ENCODE peak calls at places on chromosomes 3 and 15, in eight cellular contexts. X is SK-N-SH; K is transverse colon; V is aorta; L is thoracic aorta; Z is CD8-positive, alpha-beta memory T cell; H is uterus; D is GM23248. P is an unnamed sample.
A peak's percentile ranks its signal among the peaks of the same experiment; 100 is the strongest.

GRCh38 chr3:146543461-146544012 is 870 bp downstream of the PLSCR1 start:
- DNase-seq in X (no peak), K (no peak), V (no peak), L (no peak), Z (no peak), H (peak; percentile 45), D (peak; percentile 65), P (no peak)

GRCh38 chr3:45962033-45962432 is 18.8 kb downstream of the CXCR6 start:
- DNase-seq in X (no peak), K (no peak), V (no peak), L (no peak), Z (no peak), H (no peak), D (no peak), P (no peak)

GRCh38 chr3:30750967-30751366 is 143.5 kb downstream of the GADL1 start:
- DNase-seq in X (no peak), K (no peak), V (no peak), L (no peak), Z (no peak), H (no peak), D (no peak), P (peak; percentile 17)

GRCh38 chr3:11005686-11006256 is 13.2 kb downstream of the SLC6A1 start:
- DNase-seq in X (no peak), K (no peak), V (no peak), L (no peak), Z (no peak), H (no peak), D (peak; percentile 13), P (no peak)

GRCh38 chr3:191387441-191388077 is 57.2 kb upstream of the UTS2B start:
- DNase-seq in X (no peak), K (no peak), V (no peak), L (no peak), Z (no peak), H (no peak), D (peak; percentile 11), P (no peak)

GRCh38 chr3:24963762-24964625 is 464.1 kb upstream of the RARB start:
- DNase-seq in X (peak; percentile 10), K (no peak), V (no peak), L (no peak), Z (no peak), H (no peak), D (peak; percentile 50), P (no peak)

GRCh38 chr3:10495003-10495402 is 10.4 kb downstream of the ATP2B2 start:
- DNase-seq in X (peak; percentile 44), K (no peak), V (no peak), L (no peak), Z (no peak), H (no peak), D (peak; percentile 36), P (peak; percentile 25)

GRCh38 chr3:71288269-71288930 is 295.1 kb downstream of the FOXP1 start:
- DNase-seq in X (no peak), K (no peak), V (no peak), L (no peak), Z (no peak), H (no peak), D (peak; percentile 18), P (no peak)

GRCh38 chr3:129525341-129525968 is 3.0 kb upstream of the RHO start:
- DNase-seq in X (no peak), K (no peak), V (no peak), L (no peak), Z (no peak), H (no peak), D (peak; percentile 90), P (no peak)

GRCh38 chr15:37136666-37137065 is 36.3 kb upstream of the MEIS2 start:
- DNase-seq in X (no peak), K (no peak), V (no peak), L (no peak), Z (no peak), H (no peak), D (peak; percentile 47), P (no peak)

GRCh38 chr3:10638466-10638865 is 133.1 kb upstream of the ATP2B2 start:
- DNase-seq in X (no peak), K (no peak), V (no peak), L (no peak), Z (no peak), H (no peak), D (no peak), P (no peak)

GRCh38 chr3:171199473-171199829 is 172.9 kb upstream of the SLC2A2 start:
- DNase-seq in X (no peak), K (no peak), V (no peak), L (no peak), Z (no peak), H (no peak), D (no peak), P (no peak)

GRCh38 chr3:101902041-101902440 is 52.7 kb downstream of the NFKBIZ start:
- DNase-seq in X (no peak), K (no peak), V (no peak), L (no peak), Z (no peak), H (no peak), D (peak; percentile 89), P (no peak)

GRCh38 chr3:47004369-47005211 is 25.1 kb downstream of the NBEAL2 start:
- DNase-seq in X (peak; percentile 21), K (no peak), V (peak; percentile 68), L (no peak), Z (no peak), H (peak; percentile 17), D (no peak), P (no peak)

GRCh38 chr15:87357608-87358007 is 898.9 kb downstream of the NTRK3 start:
- DNase-seq in X (no peak), K (no peak), V (no peak), L (no peak), Z (no peak), H (no peak), D (no peak), P (no peak)

GRCh38 chr3:172516318-172517214 is 6.7 kb downstream of the TNFSF10 start:
- DNase-seq in X (no peak), K (peak; percentile 75), V (no peak), L (no peak), Z (no peak), H (peak; percentile 42), D (peak; percentile 95), P (no peak)

GRCh38 chr15:81087121-81087520 is 46.9 kb upstream of the CFAP161 start:
- DNase-seq in X (no peak), K (no peak), V (no peak), L (no peak), Z (no peak), H (no peak), D (peak; percentile 68), P (no peak)

GRCh38 chr3:105355355-105356063 is 11.2 kb upstream of the ALCAM start:
- DNase-seq in X (peak; percentile 66), K (no peak), V (no peak), L (no peak), Z (no peak), H (no peak), D (peak; percentile 61), P (no peak)

GRCh38 chr3:191331443-191331842 is 1.1 kb upstream of the UTS2B start:
- DNase-seq in X (no peak), K (no peak), V (no peak), L (no peak), Z (no peak), H (no peak), D (peak; percentile 69), P (no peak)

GRCh38 chr15:82133251-82133650 is 87.4 kb upstream of the MEX3B start:
- DNase-seq in X (no peak), K (no peak), V (no peak), L (no peak), Z (no peak), H (no peak), D (peak; percentile 30), P (no peak)
- H3K4me1 ChIP-seq in X (peaks cover 28% of the 10 kb centered on the region), K (no peaks in the 10 kb centered on the region), V (no peaks in the 10 kb centered on the region), L (no peaks in the 10 kb centered on the region), Z (no peaks in the 10 kb centered on the region), H (no peaks in the 10 kb centered on the region), D (peaks cover 75% of the 10 kb centered on the region), P (no peaks in the 10 kb centered on the region)

GRCh38 chr3:148583793-148584192 is 113.9 kb upstream of the AGTR1 start:
- DNase-seq in X (no peak), K (no peak), V (no peak), L (no peak), Z (no peak), H (no peak), D (no peak), P (no peak)
- H3K4me1 ChIP-seq in X (no peaks in the 10 kb centered on the region), K (no peaks in the 10 kb centered on the region), V (peaks cover 2% of the 10 kb centered on the region), L (peaks cover 12% of the 10 kb centered on the region), Z (no peaks in the 10 kb centered on the region), H (no peaks in the 10 kb centered on the region), D (no peaks in the 10 kb centered on the region), P (no peaks in the 10 kb centered on the region)

GRCh38 chr15:54789377-54789776 is 407.4 kb downstream of the RSL24D1 start:
- DNase-seq in X (no peak), K (no peak), V (no peak), L (no peak), Z (no peak), H (no peak), D (no peak), P (no peak)
- H3K4me1 ChIP-seq in X (no peaks in the 10 kb centered on the region), K (no peaks in the 10 kb centered on the region), V (no peaks in the 10 kb centered on the region), L (peaks cover 8% of the 10 kb centered on the region), Z (no peaks in the 10 kb centered on the region), H (no peaks in the 10 kb centered on the region), D (no peaks in the 10 kb centered on the region), P (no peaks in the 10 kb centered on the region)

DNA sequence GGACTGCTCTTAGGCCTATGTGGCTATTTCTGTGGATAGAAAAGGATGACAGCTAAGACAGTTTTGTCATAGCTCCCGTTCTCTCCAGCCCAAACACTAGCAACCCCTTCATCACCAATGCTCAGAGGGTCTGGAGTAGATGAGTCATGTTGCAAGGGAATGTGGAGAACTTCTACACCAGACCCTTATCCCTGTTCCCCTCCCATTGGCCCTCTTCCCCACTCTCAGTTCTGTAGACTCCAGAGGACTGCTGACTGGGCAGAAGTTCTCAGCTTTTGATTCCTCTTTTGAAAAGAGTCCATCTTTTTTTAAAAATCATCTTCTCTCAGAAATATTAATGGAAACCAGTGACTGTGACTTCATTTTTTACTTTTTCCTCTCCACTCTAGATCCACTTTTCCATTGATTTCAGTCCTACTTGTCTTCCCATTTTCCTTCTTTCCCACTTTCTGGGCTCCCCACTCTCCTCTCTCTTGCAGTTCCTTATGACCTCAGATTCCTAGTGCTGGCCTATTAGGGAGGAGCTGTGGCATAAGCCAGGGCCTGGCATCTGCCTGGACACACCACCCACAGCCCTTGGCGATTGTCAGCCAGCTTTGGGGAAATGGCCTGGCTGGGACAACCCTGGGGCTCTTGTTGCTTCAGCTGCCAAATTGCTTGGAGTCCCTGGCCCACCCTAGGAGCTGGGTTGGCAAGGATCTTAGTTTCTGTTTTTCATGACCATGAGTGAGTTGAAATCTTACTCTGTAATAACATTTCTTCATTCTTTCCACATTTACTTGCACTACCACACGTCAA is 2.2 kb upstream of the MYZAP start:
- DNase-seq in X (no peak), K (no peak), V (no peak), L (no peak), Z (no peak), H (no peak), D (no peak), P (no peak)
- H3K4me1 ChIP-seq in X (peaks cover 5% of the 10 kb centered on the region), K (no peaks in the 10 kb centered on the region), V (no peaks in the 10 kb centered on the region), L (peaks cover 8% of the 10 kb centered on the region), Z (peaks cover 34% of the 10 kb centered on the region), H (peaks cover 7% of the 10 kb centered on the region), D (no peaks in the 10 kb centered on the region), P (peaks cover 8% of the 10 kb centered on the region)

GRCh38 chr3:1960506-1960905 is 138.2 kb upstream of the CNTN4 start:
- DNase-seq in X (no peak), K (no peak), V (no peak), L (no peak), Z (no peak), H (no peak), D (no peak), P (no peak)
- H3K4me1 ChIP-seq in X (no peaks in the 10 kb centered on the region), K (no peaks in the 10 kb centered on the region), V (no peaks in the 10 kb centered on the region), L (no peaks in the 10 kb centered on the region), Z (no peaks in the 10 kb centered on the region), H (no peaks in the 10 kb centered on the region), D (no peaks in the 10 kb centered on the region), P (no peaks in the 10 kb centered on the region)

GRCh38 chr3:187798126-187798525 is 52.9 kb upstream of the BCL6 start:
- DNase-seq in X (no peak), K (no peak), V (no peak), L (no peak), Z (no peak), H (no peak), D (no peak), P (no peak)
- H3K4me1 ChIP-seq in X (no peaks in the 10 kb centered on the region), K (peaks cover 11% of the 10 kb centered on the region), V (no peaks in the 10 kb centered on the region), L (no peaks in the 10 kb centered on the region), Z (peaks cover 53% of the 10 kb centered on the region), H (no peaks in the 10 kb centered on the region), D (no peaks in the 10 kb centered on the region), P (peaks cover 14% of the 10 kb centered on the region)

P was measured in Caco-2.